ENCODE peak calls at places on chromosomes 6 and 20, in six cellular contexts. F is activated T-cell treated with anti-CD3 and anti-CD28 coated beads, Interleukin-2, amount 50 U/mL, for 72 hours; L is pancreas; A is CD8-positive, alpha-beta T cell; U is lower lobe of right lung; O is T-helper 17 cell. Y is an unnamed sample.

GRCh38 chr6:235763-236360 is 56.4 kb upstream of the DUSP22 start:
- ATAC-seq in F (peak; percentile 91), L (peak; percentile 80), A (peak; percentile 90), U (peak; percentile 61), O (peak; percentile 78), Y (peak; percentile 89)

GRCh38 chr20:237479-237878 is 10.4 kb downstream of the DEFB129 start:
- ATAC-seq in F (peak; percentile 82), L (peak; percentile 72), A (peak; percentile 23), U (peak; percentile 96), O (peak; percentile 68), Y (peak; percentile 68)

GRCh38 chr6:2257358-2257757 is 12.0 kb upstream of the GMDS start:
- ATAC-seq in F (no peak), L (no peak), A (no peak), U (no peak), O (no peak), Y (no peak)

GRCh38 chr20:53201588-53201987 is 229.4 kb downstream of the TSHZ2 start:
- ATAC-seq in F (no peak), L (no peak), A (no peak), U (no peak), O (no peak), Y (no peak)

GRCh38 chr20:31544600-31544999 is 30.4 kb downstream of the HM13 start:
- ATAC-seq in F (no peak), L (no peak), A (no peak), U (no peak), O (no peak), Y (no peak)

GRCh38 chr6:146890172-146890571 is 291.4 kb downstream of the ADGB start:
- ATAC-seq in F (no peak), L (no peak), A (no peak), U (no peak), O (no peak), Y (no peak)

GRCh38 chr6:116387374-116387773 is 16.6 kb downstream of the DSE start:
- ATAC-seq in F (peak; percentile 66), L (peak; percentile 62), A (no peak), U (peak; percentile 53), O (peak; percentile 35), Y (peak; percentile 77)

GRCh38 chr6:111989743-111990142 is 64.2 kb upstream of the CCN6 start:
- ATAC-seq in F (peak; percentile 61), L (no peak), A (peak; percentile 83), U (no peak), O (peak; percentile 80), Y (peak; percentile 78)

GRCh38 chr6:55980627-55981211 is 105.3 kb upstream of the BMP5 start:
- ATAC-seq in F (no peak), L (peak; percentile 60), A (no peak), U (no peak), O (no peak), Y (no peak)

GRCh38 chr20:3000852-3001523 is 42.4 kb upstream of the GNRH2 start:
- ATAC-seq in F (peak; percentile 81), L (peak; percentile 89), A (no peak), U (peak; percentile 67), O (peak; percentile 75), Y (no peak)

GRCh38 chr6:157987788-157988699 is 6.4 kb downstream of the SYNJ2 start:
- ATAC-seq in F (no peak), L (no peak), A (no peak), U (no peak), O (no peak), Y (no peak)

GRCh38 chr6:159513074-159513473 is 180.0 kb downstream of the SOD2 start:
- ATAC-seq in F (no peak), L (no peak), A (no peak), U (no peak), O (no peak), Y (no peak)

GRCh38 chr6:45927421-45928234 is 88.0 kb downstream of the CLIC5 start:
- ATAC-seq in F (no peak), L (no peak), A (no peak), U (no peak), O (no peak), Y (no peak)